ENCODE peak calls at places on chromosomes 16 and 17, in nine cellular contexts. One of them, this sample, is unnamed.

GRCh38 chr17:81480140-81480917 is 32.3 kb downstream of the ACTG1 start:
- DNase-seq in NCI-H1930: no peak
- DNase-seq in psoas muscle: peak; percentile 75
- DNase-seq in tibial artery: peak; percentile 58
- DNase-seq in amniotic stem cell: no peak
- DNase-seq in NCI-H1417: no peak
- DNase-seq in iPS DF 19.7: no peak
- DNase-seq in A549: peak; percentile 56
- DNase-seq in retina: no peak
- DNase-seq in this sample: no peak

GRCh38 chr16:71430744-71431143 is 11.1 kb downstream of the TLE7 start:
- DNase-seq in tibial artery: no peak
- DNase-seq in retina: no peak
- DNase-seq in psoas muscle: no peak
- DNase-seq in NCI-H1930: no peak
- DNase-seq in amniotic stem cell: no peak
- DNase-seq in NCI-H1417: no peak
- DNase-seq in iPS DF 19.7: no peak
- DNase-seq in A549: no peak
- DNase-seq in this sample: no peak

GRCh38 chr16:27169511-27170071 is 33.7 kb upstream of the KDM8 start:
- DNase-seq in iPS DF 19.7: no peak
- DNase-seq in NCI-H1417: no peak
- DNase-seq in A549: peak; percentile 68
- DNase-seq in psoas muscle: no peak
- DNase-seq in amniotic stem cell: no peak
- DNase-seq in NCI-H1930: peak; percentile 23
- DNase-seq in tibial artery: no peak
- DNase-seq in retina: no peak
- DNase-seq in this sample: no peak

GRCh38 chr16:64311241-64311640 is 810.6 kb downstream of the CDH11 start:
- DNase-seq in amniotic stem cell: no peak
- DNase-seq in tibial artery: no peak
- DNase-seq in psoas muscle: no peak
- DNase-seq in NCI-H1417: no peak
- DNase-seq in iPS DF 19.7: no peak
- DNase-seq in retina: no peak
- DNase-seq in A549: no peak
- DNase-seq in NCI-H1930: no peak
- DNase-seq in this sample: no peak

GRCh38 chr16:28495795-28496749 is 1.6 kb downstream of the APOBR start:
- DNase-seq in NCI-H1417: no peak
- DNase-seq in tibial artery: no peak
- DNase-seq in NCI-H1930: no peak
- DNase-seq in iPS DF 19.7: no peak
- DNase-seq in psoas muscle: no peak
- DNase-seq in amniotic stem cell: no peak
- DNase-seq in A549: no peak
- DNase-seq in retina: no peak
- DNase-seq in this sample: no peak

GRCh38 chr16:14499110-14499509 is 130.9 kb downstream of the PARN start:
- DNase-seq in A549: no peak
- DNase-seq in NCI-H1930: no peak
- DNase-seq in NCI-H1417: no peak
- DNase-seq in iPS DF 19.7: no peak
- DNase-seq in tibial artery: no peak
- DNase-seq in psoas muscle: no peak
- DNase-seq in amniotic stem cell: no peak
- DNase-seq in retina: no peak
- DNase-seq in this sample: no peak

GRCh38 chr16:87560428-87561199 is 41.7 kb upstream of the JPH3 start:
- DNase-seq in NCI-H1930: no peak
- DNase-seq in A549: peak; percentile 83
- DNase-seq in amniotic stem cell: no peak
- DNase-seq in NCI-H1417: no peak
- DNase-seq in iPS DF 19.7: no peak
- DNase-seq in retina: no peak
- DNase-seq in tibial artery: peak; percentile 46
- DNase-seq in psoas muscle: no peak
- DNase-seq in this sample: no peak

GRCh38 chr17:8056232-8056975 is 17.5 kb downstream of the ALOX15B start:
- DNase-seq in tibial artery: peak; percentile 55
- DNase-seq in amniotic stem cell: no peak
- DNase-seq in retina: no peak
- DNase-seq in iPS DF 19.7: no peak
- DNase-seq in NCI-H1417: no peak
- DNase-seq in NCI-H1930: no peak
- DNase-seq in A549: no peak
- DNase-seq in psoas muscle: no peak
- DNase-seq in this sample: peak; percentile 83

GRCh38 chr17:48554412-48555090 is 9.6 kb upstream of the HOXB2 start:
- DNase-seq in A549: peak; percentile 57
- DNase-seq in NCI-H1417: no peak
- DNase-seq in amniotic stem cell: no peak
- DNase-seq in tibial artery: no peak
- DNase-seq in retina: no peak
- DNase-seq in NCI-H1930: no peak
- DNase-seq in psoas muscle: no peak
- DNase-seq in iPS DF 19.7: no peak
- DNase-seq in this sample: no peak

GRCh38 chr16:71287903-71288302 is 1.3 kb downstream of the CMTR2 start:
- DNase-seq in psoas muscle: no peak
- DNase-seq in amniotic stem cell: no peak
- DNase-seq in NCI-H1930: no peak
- DNase-seq in A549: no peak
- DNase-seq in NCI-H1417: no peak
- DNase-seq in iPS DF 19.7: no peak
- DNase-seq in tibial artery: no peak
- DNase-seq in retina: no peak
- DNase-seq in this sample: no peak

GRCh38 chr17:50177983-50178834 is 12.4 kb downstream of the SGCA start:
- DNase-seq in tibial artery: peak; percentile 84
- DNase-seq in A549: peak; percentile 98
- DNase-seq in amniotic stem cell: peak; percentile 88
- DNase-seq in psoas muscle: peak; percentile 86
- DNase-seq in iPS DF 19.7: no peak
- DNase-seq in NCI-H1930: peak; percentile 14
- DNase-seq in NCI-H1417: no peak
- DNase-seq in retina: peak; percentile 88
- DNase-seq in this sample: peak; percentile 93

GRCh38 chr17:44848257-44848795 is 643 bp downstream of the HIGD1B start:
- DNase-seq in amniotic stem cell: no peak
- DNase-seq in psoas muscle: no peak
- DNase-seq in NCI-H1930: no peak
- DNase-seq in A549: no peak
- DNase-seq in NCI-H1417: no peak
- DNase-seq in retina: no peak
- DNase-seq in iPS DF 19.7: no peak
- DNase-seq in tibial artery: no peak
- DNase-seq in this sample: no peak

GRCh38 chr17:80783461-80783860 is 208.2 kb upstream of the CHMP6 start:
- DNase-seq in retina: no peak
- DNase-seq in amniotic stem cell: no peak
- DNase-seq in tibial artery: no peak
- DNase-seq in NCI-H1930: no peak
- DNase-seq in iPS DF 19.7: no peak
- DNase-seq in A549: no peak
- DNase-seq in psoas muscle: no peak
- DNase-seq in NCI-H1417: no peak
- DNase-seq in this sample: no peak

GRCh38 chr17:44599298-44600175 is 42.3 kb downstream of the FZD2 start:
- DNase-seq in psoas muscle: peak; percentile 36
- DNase-seq in retina: peak; percentile 22
- DNase-seq in amniotic stem cell: peak; percentile 58
- DNase-seq in NCI-H1417: peak; percentile 59
- DNase-seq in A549: peak; percentile 93
- DNase-seq in NCI-H1930: no peak
- DNase-seq in iPS DF 19.7: no peak
- DNase-seq in tibial artery: peak; percentile 80
- DNase-seq in this sample: no peak

GRCh38 chr16:20271893-20272292 is 55.4 kb downstream of the GP2 start:
- DNase-seq in psoas muscle: no peak
- DNase-seq in tibial artery: no peak
- DNase-seq in retina: no peak
- DNase-seq in amniotic stem cell: no peak
- DNase-seq in iPS DF 19.7: no peak
- DNase-seq in A549: no peak
- DNase-seq in NCI-H1417: no peak
- DNase-seq in NCI-H1930: no peak
- DNase-seq in this sample: no peak

GRCh38 chr17:3576970-3577369 is 19.4 kb upstream of the TRPV3 start:
- DNase-seq in amniotic stem cell: no peak
- DNase-seq in NCI-H1930: no peak
- DNase-seq in tibial artery: no peak
- DNase-seq in retina: no peak
- DNase-seq in iPS DF 19.7: no peak
- DNase-seq in NCI-H1417: no peak
- DNase-seq in psoas muscle: no peak
- DNase-seq in A549: no peak
- DNase-seq in this sample: no peak

GRCh38 chr17:57662644-57663308 is 82.3 kb downstream of the CCDC182 start:
- DNase-seq in NCI-H1417: peak; percentile 98
- DNase-seq in amniotic stem cell: peak; percentile 97
- DNase-seq in iPS DF 19.7: peak; percentile 72
- DNase-seq in NCI-H1930: no peak
- DNase-seq in A549: peak; percentile 64
- DNase-seq in psoas muscle: peak; percentile 97
- DNase-seq in retina: peak; percentile 96
- DNase-seq in tibial artery: peak; percentile 90
- DNase-seq in this sample: peak; percentile 97

GRCh38 chr17:63988741-63989621 is 9.2 kb upstream of the PRR29 start:
- DNase-seq in NCI-H1930: no peak
- DNase-seq in psoas muscle: peak; percentile 67
- DNase-seq in retina: peak; percentile 44
- DNase-seq in iPS DF 19.7: no peak
- DNase-seq in A549: no peak
- DNase-seq in amniotic stem cell: no peak
- DNase-seq in tibial artery: no peak
- DNase-seq in NCI-H1417: no peak
- DNase-seq in this sample: no peak

GRCh38 chr17:43372273-43372911 is 26.4 kb upstream of the ARL4D start:
- DNase-seq in iPS DF 19.7: no peak
- DNase-seq in retina: no peak
- DNase-seq in amniotic stem cell: no peak
- DNase-seq in NCI-H1417: no peak
- DNase-seq in NCI-H1930: no peak
- DNase-seq in tibial artery: no peak
- DNase-seq in psoas muscle: no peak
- DNase-seq in A549: no peak
- DNase-seq in this sample: no peak

GRCh38 chr17:43615952-43616351 is 45.8 kb downstream of the MEOX1 start:
- DNase-seq in iPS DF 19.7: no peak
- DNase-seq in tibial artery: no peak
- DNase-seq in NCI-H1930: no peak
- DNase-seq in psoas muscle: no peak
- DNase-seq in A549: no peak
- DNase-seq in NCI-H1417: no peak
- DNase-seq in amniotic stem cell: no peak
- DNase-seq in retina: no peak
- DNase-seq in this sample: no peak

GRCh38 chr16:25434061-25434460 is 176.4 kb upstream of the ZKSCAN2 start:
- DNase-seq in A549: no peak
- DNase-seq in NCI-H1417: no peak
- DNase-seq in amniotic stem cell: no peak
- DNase-seq in tibial artery: no peak
- DNase-seq in iPS DF 19.7: no peak
- DNase-seq in psoas muscle: no peak
- DNase-seq in retina: no peak
- DNase-seq in NCI-H1930: no peak
- DNase-seq in this sample: no peak

GRCh38 chr17:76831316-76831715 is 36.9 kb upstream of the MGAT5B start:
- DNase-seq in NCI-H1930: no peak
- DNase-seq in amniotic stem cell: no peak
- DNase-seq in NCI-H1417: no peak
- DNase-seq in tibial artery: no peak
- DNase-seq in A549: no peak
- DNase-seq in psoas muscle: no peak
- DNase-seq in iPS DF 19.7: no peak
- DNase-seq in retina: no peak
- DNase-seq in this sample: no peak

GRCh38 chr17:72545756-72546155 is 424.9 kb downstream of the SOX9 start:
- DNase-seq in tibial artery: no peak
- DNase-seq in NCI-H1417: no peak
- DNase-seq in A549: no peak
- DNase-seq in amniotic stem cell: no peak
- DNase-seq in psoas muscle: no peak
- DNase-seq in NCI-H1930: no peak
- DNase-seq in iPS DF 19.7: no peak
- DNase-seq in retina: no peak
- DNase-seq in this sample: no peak

GRCh38 chr16:48862087-48862532 is 252.1 kb upstream of the N4BP1 start:
- DNase-seq in psoas muscle: no peak
- DNase-seq in iPS DF 19.7: peak; percentile 20
- DNase-seq in retina: no peak
- DNase-seq in NCI-H1930: no peak
- DNase-seq in NCI-H1417: no peak
- DNase-seq in amniotic stem cell: no peak
- DNase-seq in A549: peak; percentile 2
- DNase-seq in tibial artery: no peak
- DNase-seq in this sample: no peak

GRCh38 chr16:3127745-3128144 is 7.1 kb upstream of the ZNF213 start:
- DNase-seq in tibial artery: no peak
- DNase-seq in NCI-H1417: peak; percentile 80
- DNase-seq in amniotic stem cell: no peak
- DNase-seq in psoas muscle: no peak
- DNase-seq in iPS DF 19.7: no peak
- DNase-seq in retina: no peak
- DNase-seq in NCI-H1930: no peak
- DNase-seq in A549: no peak
- DNase-seq in this sample: no peak

GRCh38 chr16:70803354-70803753 is 2.4 kb upstream of the VAC14 start:
- DNase-seq in iPS DF 19.7: no peak
- DNase-seq in NCI-H1930: no peak
- DNase-seq in amniotic stem cell: no peak
- DNase-seq in tibial artery: no peak
- DNase-seq in NCI-H1417: no peak
- DNase-seq in A549: no peak
- DNase-seq in retina: no peak
- DNase-seq in psoas muscle: no peak
- DNase-seq in this sample: no peak

GRCh38 chr17:68368387-68368786 is 77.1 kb downstream of the ARSG start:
- DNase-seq in iPS DF 19.7: no peak
- DNase-seq in NCI-H1930: no peak
- DNase-seq in retina: no peak
- DNase-seq in amniotic stem cell: no peak
- DNase-seq in NCI-H1417: no peak
- DNase-seq in A549: no peak
- DNase-seq in tibial artery: no peak
- DNase-seq in psoas muscle: no peak
- DNase-seq in this sample: no peak

GRCh38 chr17:75181608-75182318 is 996 bp downstream of the SUMO2 start:
- DNase-seq in iPS DF 19.7: no peak
- DNase-seq in NCI-H1930: no peak
- DNase-seq in amniotic stem cell: no peak
- DNase-seq in retina: no peak
- DNase-seq in NCI-H1417: peak; percentile 19
- DNase-seq in tibial artery: peak; percentile 23
- DNase-seq in A549: no peak
- DNase-seq in psoas muscle: peak; percentile 33
- DNase-seq in this sample: no peak

GRCh38 chr16:11494433-11494832 is 92.3 kb downstream of the LITAF start:
- DNase-seq in tibial artery: no peak
- DNase-seq in psoas muscle: no peak
- DNase-seq in A549: no peak
- DNase-seq in retina: no peak
- DNase-seq in amniotic stem cell: no peak
- DNase-seq in iPS DF 19.7: no peak
- DNase-seq in NCI-H1930: no peak
- DNase-seq in NCI-H1417: no peak
- DNase-seq in this sample: no peak

GRCh38 chr17:62591323-62591722 is 36.1 kb upstream of the MRC2 start:
- DNase-seq in psoas muscle: peak; percentile 38
- DNase-seq in retina: no peak
- DNase-seq in NCI-H1930: no peak
- DNase-seq in amniotic stem cell: no peak
- DNase-seq in A549: no peak
- DNase-seq in iPS DF 19.7: no peak
- DNase-seq in tibial artery: no peak
- DNase-seq in NCI-H1417: no peak
- DNase-seq in this sample: no peak

GRCh38 chr16:85446846-85447656 is 166.1 kb upstream of the GSE1 start:
- DNase-seq in A549: no peak
- DNase-seq in NCI-H1417: peak; percentile 58
- DNase-seq in iPS DF 19.7: no peak
- DNase-seq in retina: no peak
- DNase-seq in amniotic stem cell: no peak
- DNase-seq in psoas muscle: no peak
- DNase-seq in NCI-H1930: no peak
- DNase-seq in tibial artery: no peak
- DNase-seq in this sample: no peak

This sample was measured in cardiac septum.